ENCODE peak calls at places on chromosome X, in ten cellular contexts. X, D, M, H, Q, C, N, V, O and A are unnamed samples.

GRCh38 chrX:100410901-100411801 is 1.1 kb upstream of the PCDH19 start:
- DNase-seq in Q (no peak), O (peak; percentile 4), N (no peak), M (no peak), V (no peak), D (no peak), H (no peak), C (no peak), X (no peak), A (no peak)

GRCh38 chrX:115632455-115632854 is 71.5 kb downstream of the PLS3 start:
- DNase-seq in M (no peak), X (no peak), N (no peak), D (no peak), V (no peak), Q (no peak), O (no peak), H (peak; percentile 7), C (no peak), A (no peak)

GRCh38 chrX:69177511-69178162 is 12.4 kb upstream of the PJA1 start:
- DNase-seq in V (no peak), N (no peak), M (no peak), D (peak; percentile 83), Q (no peak), X (no peak), O (no peak), H (no peak), C (no peak), A (no peak)

GRCh38 chrX:13697440-13697839 is 8.5 kb downstream of the RAB9A start:
- DNase-seq in Q (no peak), O (no peak), D (no peak), X (no peak), C (peak; percentile 22), N (no peak), V (no peak), M (no peak), H (no peak), A (no peak)

GRCh38 chrX:69618803-69619202 is 2.9 kb downstream of the EDA start:
- DNase-seq in D (no peak), O (peak; percentile 37), Q (peak; percentile 23), H (no peak), N (peak; percentile 2), V (peak; percentile 12), X (peak; percentile 6), C (peak; percentile 36), M (no peak), A (no peak)

GRCh38 chrX:53637479-53637878 is 49.0 kb downstream of the HUWE1 start:
- DNase-seq in X (no peak), N (no peak), H (no peak), V (no peak), M (no peak), D (no peak), C (no peak), Q (no peak), O (no peak), A (no peak)

GRCh38 chrX:105098812-105099211 is 121.7 kb downstream of the TEX13A start:
- DNase-seq in C (no peak), X (no peak), O (peak; percentile 58), D (no peak), M (no peak), H (no peak), V (no peak), N (no peak), Q (no peak), A (no peak)

GRCh38 chrX:110699109-110699508 is 96.5 kb downstream of the CHRDL1 start:
- DNase-seq in O (peak; percentile 1), V (no peak), C (no peak), N (no peak), H (no peak), D (no peak), M (no peak), Q (peak; percentile 7), X (no peak), A (no peak)

GRCh38 chrX:17606211-17606610 is 131.1 kb upstream of the SCML1 start:
- DNase-seq in X (no peak), V (no peak), N (no peak), D (no peak), Q (no peak), M (no peak), H (no peak), C (no peak), O (no peak), A (no peak)

GRCh38 chrX:109830704-109831206 is 97.7 kb upstream of the ACSL4 start:
- DNase-seq in D (no peak), C (no peak), M (no peak), O (no peak), X (no peak), Q (no peak), H (peak; percentile 41), N (no peak), V (no peak), A (no peak)

GRCh38 chrX:101040197-101040596 is 11.7 kb downstream of the TRMT2B start:
- DNase-seq in H (no peak), V (no peak), M (no peak), O (no peak), D (no peak), C (no peak), Q (no peak), N (no peak), X (no peak), A (no peak)

GRCh38 chrX:6210230-6210629 is 18.4 kb downstream of the NLGN4X start:
- DNase-seq in N (no peak), V (no peak), X (no peak), C (no peak), Q (no peak), D (no peak), H (no peak), O (no peak), M (no peak), A (no peak)

GRCh38 chrX:136528645-136529315 is 3.2 kb upstream of the VGLL1 start:
- DNase-seq in X (no peak), C (no peak), V (no peak), D (no peak), M (no peak), N (no peak), O (peak; percentile 30), H (no peak), Q (no peak), A (no peak)

GRCh38 chrX:134026732-134027311 is 41.4 kb upstream of the GPC3 start:
- DNase-seq in N (no peak), C (no peak), D (no peak), V (peak; percentile 15), H (no peak), O (peak; percentile 66), Q (peak; percentile 9), X (no peak), M (no peak), A (no peak)

GRCh38 chrX:104922206-104922621 is 298.3 kb downstream of the TEX13A start:
- DNase-seq in D (peak; percentile 75), X (peak; percentile 67), O (peak; percentile 70), V (peak; percentile 76), H (peak; percentile 24), M (peak; percentile 1), C (peak; percentile 64), N (peak; percentile 19), Q (peak; percentile 76), A (peak; percentile 54)

GRCh38 chrX:9858080-9858479 is 71.9 kb downstream of the SHROOM2 start:
- DNase-seq in V (no peak), M (no peak), N (no peak), H (no peak), C (no peak), O (no peak), Q (no peak), D (no peak), X (no peak), A (no peak)